ENCODE peak calls at places on chromosomes 6 and 20, in nine cellular contexts. T is IMR-90, W is cardiac fibroblast, B is AG09309, G is astrocyte, C is stomach, D is ascending aorta, X is endodermal cell, H is fibroblast of lung. N is an unnamed sample.

GRCh38 chr6:13336553-13336952 is 8.2 kb upstream of the TBC1D7 start:
- DNase-seq in C (peak; percentile 69), B (peak; percentile 95), X (peak; percentile 97), W (peak; percentile 92), T (peak; percentile 84), H (peak; percentile 89), D (peak; percentile 14), G (peak; percentile 92), N (peak; percentile 92)

GRCh38 chr6:5423251-5423650 is 161.9 kb downstream of the FARS2 start:
- DNase-seq in H (no peak), W (no peak), D (no peak), T (no peak), X (no peak), B (no peak), G (no peak), C (no peak), N (no peak)

GRCh38 chr6:64221776-64222175 is 586.2 kb downstream of the PHF3 start:
- DNase-seq in T (peak; percentile 7), G (no peak), B (no peak), D (no peak), X (no peak), C (no peak), W (peak; percentile 27), H (no peak), N (peak; percentile 95)

GRCh38 chr6:39452306-39452705 is 129.8 kb upstream of the KCNK16 start:
- DNase-seq in B (no peak), D (no peak), C (no peak), G (peak; percentile 81), X (no peak), T (peak; percentile 3), H (peak; percentile 45), W (peak; percentile 30), N (peak; percentile 41)

GRCh38 chr6:31922942-31923341 is 4.6 kb upstream of the C2 start:
- DNase-seq in C (peak; percentile 32), B (no peak), D (no peak), T (no peak), W (no peak), H (no peak), G (no peak), X (peak; percentile 80), N (no peak)

GRCh38 chr20:11234181-11234969 is 560.6 kb upstream of the JAG1 start:
- DNase-seq in C (no peak), G (no peak), H (no peak), X (no peak), B (no peak), T (peak; percentile 16), D (no peak), W (peak; percentile 22), N (no peak)

GRCh38 chr6:136962661-136963060 is 40.6 kb downstream of the SLC35D3 start:
- DNase-seq in T (no peak), H (no peak), X (no peak), G (no peak), C (peak; percentile 65), B (no peak), W (peak; percentile 12), D (no peak), N (no peak)

GRCh38 chr6:37032239-37032638 is 26.8 kb downstream of the FGD2 start:
- DNase-seq in T (no peak), G (no peak), B (no peak), D (no peak), H (no peak), X (no peak), W (no peak), C (no peak), N (no peak)

GRCh38 chr6:12137480-12137879 is 125.4 kb downstream of the HIVEP1 start:
- DNase-seq in D (no peak), H (peak; percentile 86), X (no peak), B (peak; percentile 62), W (peak; percentile 90), G (peak; percentile 69), T (peak; percentile 85), C (peak; percentile 52), N (peak; percentile 91)

GRCh38 chr6:43821101-43821886 is 51.3 kb downstream of the VEGFA start:
- DNase-seq in X (no peak), D (no peak), G (no peak), W (no peak), B (no peak), C (no peak), H (no peak), T (no peak), N (no peak)

GRCh38 chr6:88220493-88220892 is 54.3 kb upstream of the CNR1 start:
- DNase-seq in T (no peak), C (no peak), H (no peak), X (peak; percentile 74), W (peak; percentile 2), B (no peak), D (no peak), G (peak; percentile 0), N (peak; percentile 30)

GRCh38 chr20:23356203-23356602 is 5.6 kb downstream of the NXT1 start:
- DNase-seq in C (no peak), D (no peak), B (no peak), H (no peak), T (no peak), X (peak; percentile 85), W (no peak), G (no peak), N (no peak)

GRCh38 chr20:23361108-23361650 is 803 bp upstream of the GZF1 start:
- DNase-seq in X (no peak), G (no peak), H (peak; percentile 44), B (no peak), T (peak; percentile 24), W (peak; percentile 42), C (no peak), D (no peak), N (peak; percentile 55)

GRCh38 chr20:23358563-23358906 is 3.4 kb upstream of the GZF1 start:
- DNase-seq in H (no peak), G (no peak), B (no peak), C (no peak), D (no peak), W (no peak), T (no peak), X (no peak), N (no peak)

GRCh38 chr20:23358923-23359572 is 2.9 kb upstream of the GZF1 start:
- DNase-seq in D (no peak), C (peak; percentile 68), T (no peak), X (no peak), H (no peak), B (no peak), W (no peak), G (no peak), N (no peak)

GRCh38 chr20:23357767-23358562 is 4.0 kb upstream of the GZF1 start:
- DNase-seq in G (peak; percentile 98), T (peak; percentile 99), C (peak; percentile 100), H (peak; percentile 99), D (peak; percentile 100), B (peak; percentile 96), W (peak; percentile 100), X (peak; percentile 100), N (peak; percentile 100)
- TF ChIP-seq CTCF in G (no peak), T (peak; percentile 5), C (peak; percentile 4), H (no peak), D (no peak), B (no peak), W (no peak), X (peak; percentile 35), N (no peak)

DNA sequence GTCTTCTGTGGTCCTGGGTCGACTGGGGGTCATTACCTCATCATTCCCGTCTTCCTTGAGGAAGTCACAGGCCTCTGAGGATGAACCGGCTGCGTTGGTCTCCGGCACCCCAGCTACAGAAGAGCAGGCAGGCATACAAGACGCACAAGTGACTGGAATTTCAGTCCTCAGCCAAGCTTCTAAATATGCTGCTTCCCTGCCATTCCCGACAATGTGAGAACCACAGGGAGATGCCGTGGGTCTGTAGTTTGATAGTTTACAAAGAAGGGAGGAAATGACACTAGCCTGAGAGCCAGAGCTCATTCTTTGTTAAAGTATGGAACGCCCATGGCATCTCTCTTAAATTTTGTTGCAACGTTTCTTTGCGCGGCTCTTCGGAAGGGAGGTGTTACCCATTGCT is 25.7 kb downstream of the HEBP2 start:
- DNase-seq in X (no peak), G (peak; percentile 7), W (no peak), C (no peak), T (peak; percentile 15), D (no peak), B (no peak), H (no peak), N (no peak)
- H3K4me3 ChIP-seq in X (no peak overlapping the region), G (no peak overlapping the region), W (no peak overlapping the region), C (no peak overlapping the region), T (no peak overlapping the region), D (no peak overlapping the region), B (no peak overlapping the region), H (no peak overlapping the region), N (no peak overlapping the region)

DNA sequence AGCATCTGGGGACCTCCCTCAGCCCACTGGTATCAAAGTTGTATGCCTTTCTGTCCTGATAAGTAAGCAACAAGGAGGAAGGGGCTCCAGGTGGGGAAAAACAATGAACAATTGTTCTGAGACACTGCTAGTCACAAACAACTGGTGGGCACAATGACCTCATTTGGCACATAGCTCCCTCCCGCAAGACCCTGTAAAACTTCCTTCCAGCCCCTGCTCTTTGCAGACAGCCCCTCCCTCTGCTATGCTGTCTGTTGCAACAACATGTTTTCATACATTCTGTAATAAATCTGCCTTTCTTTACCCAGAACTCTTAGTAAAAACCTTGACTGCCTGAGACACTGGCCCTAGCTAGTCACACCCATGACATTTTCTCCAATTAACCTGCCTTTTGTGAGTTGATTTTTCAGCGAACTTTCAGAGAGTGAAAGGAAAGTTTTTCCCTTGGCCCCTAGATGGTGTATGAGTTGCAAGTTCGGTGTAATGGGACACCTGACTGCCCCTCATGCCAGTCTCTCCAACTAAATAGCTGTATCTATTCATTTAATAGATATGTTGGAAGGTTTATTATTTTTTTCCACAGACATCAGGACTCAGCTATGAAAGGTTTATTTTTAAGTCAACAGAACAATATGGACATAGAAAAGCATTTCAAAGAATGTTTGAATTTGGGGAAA is 142.3 kb upstream of the SLC22A16 start:
- DNase-seq in W (peak; percentile 16), G (no peak), D (no peak), T (peak; percentile 28), H (peak; percentile 15), B (no peak), C (no peak), X (peak; percentile 63), N (peak; percentile 54)
- TF ChIP-seq CTCF in W (peak; percentile 13), G (peak; percentile 6), D (no peak), T (peak; percentile 39), H (peak; percentile 17), B (peak; percentile 38), C (peak; percentile 43), X (peak; percentile 75), N (peak; percentile 54)

GRCh38 chr20:61378694-61379093 is 126.6 kb downstream of the CDH4 start:
- DNase-seq in C (no peak), G (no peak), W (no peak), B (no peak), H (no peak), D (no peak), T (no peak), X (no peak), N (no peak)

GRCh38 chr20:61373956-61374545 is 122.0 kb downstream of the CDH4 start:
- DNase-seq in G (no peak), C (no peak), X (no peak), W (no peak), H (no peak), B (no peak), T (no peak), D (no peak), N (no peak)

GRCh38 chr20:61372151-61373054 is 120.3 kb downstream of the CDH4 start:
- DNase-seq in D (no peak), X (no peak), H (no peak), B (no peak), T (no peak), G (no peak), C (no peak), W (no peak), N (no peak)

GRCh38 chr20:61373055-61373399 is 121.0 kb downstream of the CDH4 start:
- DNase-seq in W (no peak), G (no peak), T (no peak), B (no peak), C (no peak), X (no peak), D (no peak), H (no peak), N (no peak)

GRCh38 chr20:61376541-61377231 is 124.6 kb downstream of the CDH4 start:
- DNase-seq in D (no peak), G (no peak), C (no peak), X (no peak), T (no peak), H (no peak), B (no peak), W (no peak), N (no peak)
- H3K4me3 ChIP-seq in D (no peak overlapping the region), G (no peak overlapping the region), C (no peak overlapping the region), X (no peak overlapping the region), T (no peak overlapping the region), H (no peak overlapping the region), B (no peak overlapping the region), W (no peak overlapping the region), N (no peak overlapping the region)

N was measured in choroid plexus epithelial cell.